ENCODE peak calls at places on chromosomes 3 and 15, in four cellular contexts. S, T, V and G are unnamed samples.
A peak's percentile ranks its signal among the peaks of the same experiment; 100 is the strongest.

GRCh38 chr3:16024548-16024947 is 149.9 kb upstream of the GALNT15 start:
- DNase-seq in T (no peak), V (no peak), S (no peak), G (no peak)

GRCh38 chr3:46715507-46716175 is 2.0 kb downstream of the PRSS50 start:
- DNase-seq in T (no peak), V (no peak), S (no peak), G (no peak)

GRCh38 chr15:45162771-45163507 is 24.8 kb downstream of the SHF start:
- DNase-seq in T (peak; percentile 90), V (peak; percentile 66), S (peak; percentile 76), G (peak; percentile 27)

GRCh38 chr15:42319206-42319605 is 40.1 kb upstream of the CAPN3 start:
- DNase-seq in V (no peak), S (no peak), T (no peak), G (no peak)

GRCh38 chr3:187318819-187319616 is 27.5 kb upstream of the MASP1 start:
- DNase-seq in V (peak; percentile 42), S (peak; percentile 35), T (peak; percentile 50), G (no peak)

GRCh38 chr15:85706779-85707518 is 87.8 kb downstream of the KLHL25 start:
- DNase-seq in S (no peak), V (no peak), T (no peak), G (peak; percentile 90)

GRCh38 chr3:118231578-118231977 is 803.1 kb downstream of the IGSF11 start:
- DNase-seq in S (no peak), T (no peak), V (no peak), G (no peak)

GRCh38 chr3:28699283-28699682 is 350.7 kb upstream of the AZI2 start:
- DNase-seq in T (no peak), V (no peak), S (no peak), G (no peak)

GRCh38 chr3:113773381-113773780 is 26.5 kb downstream of the ATP6V1A start:
- DNase-seq in T (no peak), S (no peak), V (no peak), G (no peak)

GRCh38 chr3:60096403-60096802 is 1046.6 kb upstream of the CFAP20DC start:
- DNase-seq in S (no peak), V (no peak), T (no peak), G (no peak)

GRCh38 chr3:189270248-189270832 is 98.6 kb downstream of the TPRG1 start:
- DNase-seq in T (peak; percentile 66), S (peak; percentile 47), V (peak; percentile 73), G (no peak)

GRCh38 chr3:24464389-24464788 is 30.3 kb downstream of the THRB start:
- DNase-seq in S (no peak), T (no peak), V (no peak), G (no peak)

GRCh38 chr3:24457719-24458118 is 36.9 kb downstream of the THRB start:
- DNase-seq in S (no peak), T (no peak), V (no peak), G (no peak)

GRCh38 chr3:24462737-24463136 is 31.9 kb downstream of the THRB start:
- DNase-seq in S (no peak), T (no peak), V (no peak), G (no peak)

DNA sequence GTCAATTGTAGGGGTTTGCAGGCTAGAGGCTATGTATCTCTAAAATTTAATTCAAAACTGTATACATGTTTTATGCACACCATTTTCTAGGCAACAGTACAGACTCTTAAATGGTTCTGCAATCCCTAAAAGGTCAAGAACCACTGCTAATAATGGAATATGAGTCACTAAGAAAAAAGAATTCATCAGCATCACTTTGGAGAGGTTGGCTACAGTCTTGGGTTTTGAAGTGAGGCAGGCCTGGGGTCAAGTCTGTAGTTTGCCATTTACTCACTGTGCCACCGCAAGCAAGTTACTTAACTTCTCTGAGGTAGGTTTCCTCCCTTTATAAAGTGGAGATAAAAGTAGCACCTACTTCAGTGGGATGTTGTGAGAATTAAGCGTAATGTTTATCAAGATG is 33.7 kb downstream of the THRB start:
- DNase-seq in T (no peak), S (no peak), V (no peak), G (no peak)
- TF ChIP-seq SP1 in T (no peak), S (no peak), V (no peak), G (no peak)

GRCh38 chr15:64854526-64854925 is 12.8 kb downstream of the PLEKHO2 start:
- DNase-seq in S (no peak), T (no peak), V (no peak), G (no peak)
- TF ChIP-seq SP1 in S (no peak), T (no peak), V (no peak), G (no peak)

GRCh38 chr3:12663311-12663935 is 494 bp downstream of the RAF1 start:
- DNase-seq in V (no peak), T (no peak), S (no peak), G (no peak)
- TF ChIP-seq SP1 in V (no peak), T (no peak), S (no peak), G (no peak)

GRCh38 chr3:56291244-56291680 is 177.0 kb downstream of the ERC2 start:
- DNase-seq in T (no peak), V (no peak), S (no peak), G (no peak)

GRCh38 chr3:56294316-56294715 is 174.0 kb downstream of the ERC2 start:
- DNase-seq in S (no peak), T (no peak), V (no peak), G (no peak)

GRCh38 chr3:56290376-56290775 is 177.9 kb downstream of the ERC2 start:
- DNase-seq in T (no peak), V (no peak), S (no peak), G (no peak)

GRCh38 chr3:56295161-56295560 is 173.1 kb downstream of the ERC2 start:
- DNase-seq in T (no peak), V (no peak), S (no peak), G (no peak)

GRCh38 chr3:56291953-56292352 is 176.3 kb downstream of the ERC2 start:
- DNase-seq in V (no peak), T (no peak), S (no peak), G (no peak)
- TF ChIP-seq SP1 in V (no peak), T (no peak), S (no peak), G (no peak)

GRCh38 chr15:65918357-65918920 is 49.1 kb downstream of the RAB11A start:
- DNase-seq in V (no peak), T (no peak), S (no peak), G (peak; percentile 51)
- TF ChIP-seq SP1 in V (no peak), T (no peak), S (no peak), G (no peak)

GRCh38 chr3:57120040-57120802 is 44.9 kb downstream of the IL17RD start:
- DNase-seq in T (no peak), S (no peak), V (no peak), G (no peak)
- TF ChIP-seq SP1 in T (no peak), S (no peak), V (no peak), G (no peak)

GRCh38 chr3:155995525-155996370 is 124.6 kb upstream of the KCNAB1 start:
- DNase-seq in S (peak; percentile 41), V (peak; percentile 54), T (no peak), G (no peak)
- TF ChIP-seq SP1 in S (no peak), V (no peak), T (no peak), G (no peak)

GRCh38 chr3:14377838-14378169 is 24.6 kb upstream of the SLC6A6 start:
- DNase-seq in S (no peak), V (no peak), T (no peak), G (peak; percentile 25)

GRCh38 chr3:14379842-14380241 is 22.6 kb upstream of the SLC6A6 start:
- DNase-seq in S (no peak), T (no peak), V (no peak), G (no peak)

GRCh38 chr3:14377044-14377837 is 25.2 kb upstream of the SLC6A6 start:
- DNase-seq in T (no peak), S (no peak), V (no peak), G (no peak)

GRCh38 chr3:14376348-14377043 is 25.9 kb upstream of the SLC6A6 start:
- DNase-seq in S (no peak), T (no peak), V (no peak), G (no peak)

DNA sequence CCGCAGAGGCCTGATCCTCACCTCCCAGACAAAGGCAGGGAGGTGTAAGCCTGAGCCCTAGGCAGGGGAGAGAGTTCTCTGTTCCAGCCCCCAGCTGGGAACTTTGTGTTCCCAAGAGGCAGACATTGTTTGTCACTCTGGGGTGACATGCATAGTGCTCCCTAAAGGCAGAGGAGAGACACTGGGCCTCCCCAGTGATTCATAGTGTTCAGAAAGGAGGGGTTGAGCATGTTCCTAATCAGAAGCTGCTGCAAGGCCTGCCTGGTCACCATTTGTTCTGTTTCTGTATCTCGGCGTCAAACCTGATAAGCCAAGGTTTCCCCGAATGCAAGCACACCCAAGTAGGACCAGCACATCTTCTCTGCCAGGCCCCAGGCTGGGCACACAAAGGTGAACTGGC is 24.0 kb upstream of the SLC6A6 start:
- DNase-seq in T (no peak), V (no peak), S (no peak), G (no peak)
- TF ChIP-seq SP1 in T (no peak), V (no peak), S (no peak), G (no peak)